ENCODE peak calls at places on chromosomes 4 and X, in four cellular contexts. U is IMR-90, H is endothelial cell of umbilical vein, G is K562. K is an unnamed sample. For H3K9me1, the result is how much of the 10 kb centered on the place peaks cover.

GRCh38 chr4:13601060-13601459 is 26.5 kb downstream of the BOD1L1 start:
- DNase-seq in H (no peak), U (no peak), G (no peak), K (no peak)

GRCh38 chr4:76666940-76667532 is 230.9 kb downstream of the SOWAHB start:
- DNase-seq in G (no peak), U (no peak), H (no peak), K (no peak)

GRCh38 chr4:16043820-16044554 is 39.8 kb downstream of the PROM1 start:
- DNase-seq in U (no peak), H (no peak), G (no peak), K (no peak)

GRCh38 chr4:16075061-16075460 is 8.8 kb downstream of the PROM1 start:
- DNase-seq in G (no peak), H (no peak), U (no peak), K (no peak)

GRCh38 chr4:163400911-163401310 is 57.2 kb downstream of the NPY5R start:
- DNase-seq in G (no peak), U (no peak), H (no peak), K (no peak)

GRCh38 chr4:141705048-141705746 is 68.8 kb downstream of the IL15 start:
- DNase-seq in G (no peak), H (no peak), U (no peak), K (no peak)

GRCh38 chr4:139576219-139576618 is 20.2 kb upstream of the SETD7 start:
- DNase-seq in G (no peak), U (peak), H (no peak), K (no peak)

GRCh38 chrX:154126101-154126500 is 17.9 kb upstream of the OPN1LW start:
- DNase-seq in U (no peak), G (no peak), H (no peak), K (no peak)

GRCh38 chr4:22532117-22532516 is 16.3 kb upstream of the ADGRA3 start:
- DNase-seq in U (no peak), H (no peak), G (no peak), K (no peak)

GRCh38 chr4:184748251-184748652 is 14.4 kb upstream of the CENPU start:
- DNase-seq in G (no peak), U (no peak), H (no peak), K (no peak)

GRCh38 chrX:100643212-100643611 is 787 bp upstream of the SRPX2 start:
- DNase-seq in H (no peak), G (no peak), U (no peak), K (peak)

GRCh38 chrX:151177141-151178027 is 1.0 kb downstream of the GPR50 start:
- DNase-seq in U (no peak), H (peak), G (no peak), K (no peak)

GRCh38 chr4:77157859-77158486 is 966 bp downstream of the CCNG2 start:
- DNase-seq in U (peak), H (peak), G (peak), K (no peak)

GRCh38 chr4:139848043-139848442 is 182.4 kb downstream of the MGST2 start:
- DNase-seq in G (no peak), U (no peak), H (no peak), K (no peak)

GRCh38 chr4:157050561-157050960 is 25.4 kb upstream of the GLRB start:
- DNase-seq in G (no peak), U (no peak), H (no peak), K (no peak)

GRCh38 chrX:153052534-153052933 is 3.7 kb upstream of the PNMA3 start:
- DNase-seq in U (no peak), G (no peak), H (no peak), K (no peak)

GRCh38 chr4:3244747-3245146 is 4.2 kb upstream of the MSANTD1 start:
- DNase-seq in U (no peak), G (no peak), H (no peak), K (no peak)

GRCh38 chr4:3247399-3248177 is 1.4 kb upstream of the MSANTD1 start:
- DNase-seq in H (no peak), U (no peak), G (no peak), K (no peak)

GRCh38 chr4:3245676-3246075 is 3.3 kb upstream of the MSANTD1 start:
- DNase-seq in H (no peak), U (no peak), G (no peak), K (no peak)

GRCh38 chr4:3248178-3248480 is 830 bp upstream of the MSANTD1 start:
- DNase-seq in H (no peak), U (no peak), G (no peak), K (no peak)

GRCh38 chr4:3246458-3247398 is 2.2 kb upstream of the MSANTD1 start:
- DNase-seq in H (no peak), G (no peak), U (no peak), K (no peak)
- TF ChIP-seq CTCF in H (peak), G (no peak), U (no peak), K (peak)

GRCh38 chr4:1714303-1715001 is 2.3 kb upstream of the SLBP start:
- DNase-seq in H (no peak), U (no peak), G (no peak), K (no peak)

GRCh38 chr4:1712216-1713002 is at the start of gene SLBP:
- DNase-seq in G (peak), U (peak), H (peak), K (peak)

GRCh38 chr4:1711055-1711905 is 839 bp downstream of the SLBP start:
- DNase-seq in H (peak), U (peak), G (peak), K (no peak)

GRCh38 chr4:1713003-1713397 is 881 bp upstream of the SLBP start:
- DNase-seq in G (no peak), H (no peak), U (no peak), K (no peak)

DNA sequence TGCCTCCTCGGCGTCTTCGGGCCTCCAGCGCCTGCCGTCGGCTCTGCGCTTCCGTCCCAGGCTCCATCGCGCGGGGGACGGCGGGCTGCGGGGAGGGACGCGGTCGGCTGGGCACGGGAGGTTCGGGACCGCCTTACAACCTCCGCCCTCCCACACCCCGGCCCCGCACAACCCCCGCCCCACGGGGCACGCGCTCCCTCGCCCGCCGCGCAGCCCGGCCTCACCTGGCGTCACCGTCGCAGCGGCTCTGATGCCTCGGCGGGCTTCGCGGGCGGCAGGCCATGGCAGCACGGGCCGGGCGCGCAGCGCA is 258 bp downstream of the SLBP start:
- DNase-seq in H (no peak), G (no peak), U (peak), K (no peak)
- H2AFZ ChIP-seq in H (no peak), G (peak), U (peak), K (peak)

DNA sequence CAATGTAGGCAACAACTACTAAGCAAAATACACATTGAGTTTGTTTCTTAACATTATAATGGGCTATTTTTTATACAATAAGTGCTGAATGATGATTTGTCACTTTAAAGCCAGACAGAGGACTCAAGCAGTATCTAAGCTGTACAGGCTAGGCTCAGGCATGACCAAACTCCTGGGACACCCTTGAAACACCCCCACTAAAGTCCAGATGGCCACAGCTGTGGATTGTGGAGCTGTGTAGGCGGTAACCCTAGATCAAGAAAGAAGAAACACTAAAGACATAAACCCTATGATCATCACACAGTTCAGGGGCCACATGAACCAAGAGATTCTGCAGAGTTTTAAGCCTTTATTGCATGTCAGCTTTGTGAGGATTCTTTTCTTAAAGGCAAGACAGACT is 25.1 kb downstream of the TAB3 start:
- DNase-seq in H (no peak), U (peak), G (no peak), K (no peak)
- H3K9me1 ChIP-seq in H (under half), U (under half), G (under half), K (under half)

DNA sequence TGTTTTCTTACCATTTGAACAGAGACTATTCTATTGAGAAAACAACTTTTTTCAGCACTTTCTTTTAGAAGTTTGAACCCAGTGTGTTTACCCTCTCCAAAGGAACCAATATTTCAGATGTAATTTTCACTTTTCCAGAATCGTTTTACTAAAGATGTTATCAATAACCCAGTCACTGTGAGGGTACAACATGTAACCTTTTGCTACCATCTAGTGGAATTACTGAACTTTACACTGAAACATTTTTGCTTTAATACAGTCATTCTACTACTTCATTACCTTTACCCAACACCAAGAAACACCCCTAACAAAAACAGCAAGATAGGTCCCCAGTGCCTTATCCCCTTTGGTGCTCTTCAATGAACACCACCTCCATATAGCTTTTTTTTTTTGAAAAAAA is 33.1 kb upstream of the PRDX4 start:
- DNase-seq in U (no peak), G (peak), H (peak), K (no peak)
- TF ChIP-seq CTCF in U (peak), G (no peak), H (no peak), K (no peak)

DNA sequence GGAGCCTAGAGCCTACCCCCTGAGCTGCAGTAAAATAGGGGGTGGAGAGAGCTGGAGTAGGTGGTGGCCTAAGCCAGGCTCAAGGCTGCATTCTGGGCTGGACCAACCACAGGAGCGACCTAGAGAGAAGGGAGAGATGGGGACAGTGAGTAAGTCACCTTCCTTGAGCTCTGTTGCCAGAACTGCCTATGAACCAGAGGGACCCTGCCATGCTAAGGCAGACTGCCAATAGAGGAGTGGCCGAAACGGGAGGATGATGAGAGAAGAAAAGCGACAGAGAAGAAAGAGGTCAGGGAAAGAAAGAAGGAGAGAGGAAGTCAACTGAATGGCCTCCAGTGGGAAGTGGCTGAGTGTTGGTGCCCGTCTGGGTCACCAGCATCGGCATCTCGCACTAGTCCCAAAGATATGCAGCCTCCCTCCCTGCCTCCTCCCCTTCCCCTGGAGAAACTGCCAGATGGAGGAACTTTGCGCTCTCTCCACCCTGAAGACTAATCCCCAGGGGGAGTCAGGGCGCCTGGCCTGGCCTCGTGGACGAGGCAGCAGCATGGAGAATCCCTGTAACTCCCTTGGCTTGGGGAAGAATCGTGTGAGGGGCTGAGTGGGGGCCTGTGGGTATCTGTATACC is 28.8 kb downstream of the ELF4 start:
- DNase-seq in H (no peak), U (no peak), G (no peak), K (no peak)
- H2AFZ ChIP-seq in H (no peak), U (peak), G (no peak), K (no peak)

DNA sequence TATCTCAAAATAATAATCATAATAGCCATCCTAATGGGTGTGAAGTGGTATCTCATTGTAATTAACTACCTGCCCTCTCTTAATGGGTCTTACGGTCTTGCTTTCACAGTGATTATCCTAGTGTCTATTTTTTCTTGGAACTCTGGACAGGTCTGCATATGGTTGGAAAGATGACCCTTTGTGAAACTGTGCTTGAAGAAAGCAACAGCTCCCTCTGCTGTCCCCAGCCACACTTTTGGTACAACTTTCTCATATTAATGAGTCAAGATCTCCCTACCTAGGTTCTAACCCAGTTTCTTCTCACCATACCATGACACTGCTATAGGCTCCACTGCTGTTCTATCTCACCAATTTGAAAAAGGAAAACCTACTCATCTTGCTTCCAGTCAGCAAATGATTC is 2.4 kb downstream of the TFDP3 start:
- DNase-seq in U (peak), H (no peak), G (peak), K (no peak)
- H3K9me1 ChIP-seq in U (under half), H (under half), G (under half), K (under half)

DNA sequence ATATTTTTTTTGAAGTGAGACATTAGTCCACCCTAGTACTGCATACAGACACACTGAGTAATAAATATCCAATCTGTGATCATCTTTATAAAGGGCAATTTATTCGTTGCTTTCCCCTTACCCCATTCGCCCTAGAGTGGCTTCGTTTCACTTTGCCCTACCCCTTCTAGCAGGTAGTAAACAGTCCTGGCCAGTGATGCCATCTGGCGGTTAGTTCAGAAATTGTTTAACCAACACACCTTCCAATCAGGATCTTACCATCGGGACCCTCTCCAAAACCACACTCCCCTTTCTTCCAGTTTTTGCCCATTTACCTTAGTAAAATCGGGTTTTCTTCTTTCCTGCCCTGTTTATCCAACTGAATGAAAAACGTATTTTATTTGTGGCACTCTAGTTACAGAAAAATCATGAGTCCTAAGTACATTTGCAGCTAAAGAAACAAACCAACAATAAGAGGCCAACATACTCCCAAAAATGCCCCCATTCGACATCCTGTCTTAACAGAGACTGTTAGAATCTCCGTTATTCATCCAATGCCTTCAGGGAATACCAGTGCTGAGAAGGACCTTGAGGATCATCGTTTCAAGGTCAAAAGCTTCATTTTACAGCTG is 2.2 kb downstream of the PPA2 start:
- DNase-seq in G (peak), H (peak), U (peak), K (peak)
- TF ChIP-seq CTCF in G (peak), H (peak), U (peak), K (peak)

GRCh38 chr4:86891785-86892638 is at the start of gene C4orf36:
- DNase-seq in G (peak), H (peak), U (peak), K (peak)
- H2AFZ ChIP-seq in G (peak), H (peak), U (peak), K (peak)

GRCh38 chr4:74441744-74442143 is 3.2 kb upstream of the AREG start:
- DNase-seq in H (no peak), U (peak), G (no peak), K (no peak)
- H3K9me1 ChIP-seq in H (under half), U (under half), G (under half), K (under half)

GRCh38 chr4:120870279-120870673 is 52.2 kb downstream of the PRDM5 start:
- DNase-seq in G (no peak), U (no peak), H (no peak), K (no peak)
- TF ChIP-seq CTCF in G (no peak), U (no peak), H (no peak), K (peak)

K was measured in keratinocyte.